ENCODE peak calls at places on chromosomes 2 and 18, in four cellular contexts. S is neuronal stem cell, E is H1, M is mesendoderm. A is an unnamed sample.

GRCh38 chr2:27214936-27215335 is 2.2 kb upstream of the CAD start:
- DNase-seq in E (no peak), S (no peak), M (no peak), A (no peak)

GRCh38 chr2:157194844-157195243 is 62.7 kb upstream of the GALNT5 start:
- DNase-seq in E (no peak), S (no peak), M (no peak), A (no peak)

GRCh38 chr18:34493566-34494358 is 216.3 kb upstream of the DTNA start:
- DNase-seq in E (no peak), S (peak; percentile 40), M (peak; percentile 82), A (no peak)

GRCh38 chr2:7452110-7452851 is 535.1 kb downstream of the RNF144A start:
- DNase-seq in M (peak; percentile 43), E (no peak), S (no peak), A (no peak)

GRCh38 chr2:108377815-108378630 is at the start of gene SULT1C4:
- DNase-seq in E (no peak), M (peak; percentile 49), S (peak; percentile 64), A (peak; percentile 66)

GRCh38 chr2:238169708-238170251 is 11.0 kb downstream of the ERFE start:
- DNase-seq in E (no peak), S (no peak), M (no peak), A (peak; percentile 98)

GRCh38 chr2:8388779-8389178 is 293.1 kb upstream of the ID2 start:
- DNase-seq in S (no peak), E (no peak), M (no peak), A (no peak)

GRCh38 chr18:63881851-63882250 is 5.7 kb upstream of the SERPINB2 start:
- DNase-seq in M (no peak), S (no peak), E (no peak), A (peak; percentile 65)

GRCh38 chr2:68167186-68167585 is 9.5 kb downstream of the PNO1 start:
- DNase-seq in E (no peak), S (no peak), M (no peak), A (peak; percentile 50)

GRCh38 chr2:120283649-120284048 is 31.0 kb downstream of the RALB start:
- DNase-seq in E (no peak), M (peak; percentile 77), S (no peak), A (peak; percentile 63)

GRCh38 chr2:237143676-237144440 is 58.2 kb downstream of the COPS8 start:
- DNase-seq in S (no peak), M (no peak), E (no peak), A (peak; percentile 67)

GRCh38 chr2:137178955-137179377 is 413.6 kb downstream of the THSD7B start:
- DNase-seq in M (peak; percentile 25), S (no peak), E (no peak), A (no peak)

GRCh38 chr2:15584767-15585469 is 6.8 kb upstream of the DDX1 start:
- DNase-seq in S (no peak), M (no peak), E (no peak), A (peak; percentile 24)

GRCh38 chr2:15939854-15940660 is at the start of gene MYCN:
- DNase-seq in M (peak; percentile 98), S (peak; percentile 92), E (peak; percentile 74), A (no peak)

GRCh38 chr2:15860760-15861159 is 79.6 kb upstream of the MYCN start:
- DNase-seq in M (peak; percentile 11), E (no peak), S (no peak), A (no peak)

GRCh38 chr2:97983134-97983533 is 12.6 kb downstream of the TMEM131 start:
- DNase-seq in S (no peak), M (peak; percentile 55), E (no peak), A (no peak)

GRCh38 chr2:45190481-45190880 is 181.2 kb upstream of the SIX2 start:
- DNase-seq in M (peak; percentile 18), S (no peak), E (no peak), A (peak; percentile 69)

GRCh38 chr2:54535599-54536195 is 79.6 kb downstream of the SPTBN1 start:
- DNase-seq in E (no peak), S (no peak), M (no peak), A (no peak)

GRCh38 chr2:6667326-6667725 is 198.4 kb downstream of the CMPK2 start:
- DNase-seq in M (no peak), E (no peak), S (no peak), A (peak; percentile 7)

GRCh38 chr2:52877703-52878102 is 889.9 kb upstream of the CHAC2 start:
- DNase-seq in S (no peak), M (no peak), E (no peak), A (peak; percentile 81)

GRCh38 chr2:165957030-165957675 is 3.6 kb upstream of the TTC21B start:
- DNase-seq in E (no peak), S (no peak), M (no peak), A (no peak)

GRCh38 chr2:75810931-75811330 is 100.2 kb upstream of the GCFC2 start:
- DNase-seq in M (no peak), E (no peak), S (no peak), A (no peak)

GRCh38 chr2:233331536-233331935 is 22.8 kb upstream of the DGKD start:
- DNase-seq in E (no peak), M (no peak), S (no peak), A (no peak)

GRCh38 chr2:104872034-104872865 is 18.3 kb downstream of the POU3F3 start:
- DNase-seq in S (peak; percentile 37), E (no peak), M (peak; percentile 64), A (no peak)

GRCh38 chr2:47088371-47089082 is 66.6 kb downstream of the STPG4 start:
- DNase-seq in E (no peak), M (peak; percentile 91), S (no peak), A (peak; percentile 56)

GRCh38 chr18:24754572-24754971 is 294.1 kb downstream of the HRH4 start:
- DNase-seq in S (no peak), M (no peak), E (no peak), A (peak; percentile 52)

GRCh38 chr2:132253496-132254305 is 91.9 kb upstream of the ANKRD30BL start:
- DNase-seq in M (no peak), E (no peak), S (no peak), A (no peak)

GRCh38 chr2:98931596-98931995 is 4.4 kb downstream of the CRACDL start:
- DNase-seq in E (no peak), M (no peak), S (no peak), A (no peak)

GRCh38 chr2:133438026-133438425 is 130.2 kb downstream of the NCKAP5 start:
- DNase-seq in E (no peak), S (no peak), M (no peak), A (no peak)

GRCh38 chr2:7752291-7752690 is 835.1 kb downstream of the RNF144A start:
- DNase-seq in S (no peak), E (no peak), M (no peak), A (no peak)

GRCh38 chr2:68689553-68690537 is 44.8 kb upstream of the ARHGAP25 start:
- DNase-seq in S (no peak), E (no peak), M (peak; percentile 72), A (no peak)

GRCh38 chr18:45221363-45221762 is 393.9 kb upstream of the SLC14A2 start:
- DNase-seq in M (no peak), E (no peak), S (no peak), A (peak; percentile 37)

GRCh38 chr2:191215666-191216065 is 29.5 kb upstream of the MYO1B start:
- DNase-seq in S (no peak), E (no peak), M (no peak), A (no peak)

GRCh38 chr2:191218292-191218898 is 26.8 kb upstream of the MYO1B start:
- DNase-seq in M (peak; percentile 93), S (peak; percentile 71), E (peak; percentile 57), A (peak; percentile 92)

GRCh38 chr2:191220671-191221070 is 24.5 kb upstream of the MYO1B start:
- DNase-seq in E (no peak), S (no peak), M (no peak), A (no peak)

GRCh38 chr2:191215205-191215604 is 30.0 kb upstream of the MYO1B start:
- DNase-seq in E (no peak), S (no peak), M (no peak), A (no peak)

DNA sequence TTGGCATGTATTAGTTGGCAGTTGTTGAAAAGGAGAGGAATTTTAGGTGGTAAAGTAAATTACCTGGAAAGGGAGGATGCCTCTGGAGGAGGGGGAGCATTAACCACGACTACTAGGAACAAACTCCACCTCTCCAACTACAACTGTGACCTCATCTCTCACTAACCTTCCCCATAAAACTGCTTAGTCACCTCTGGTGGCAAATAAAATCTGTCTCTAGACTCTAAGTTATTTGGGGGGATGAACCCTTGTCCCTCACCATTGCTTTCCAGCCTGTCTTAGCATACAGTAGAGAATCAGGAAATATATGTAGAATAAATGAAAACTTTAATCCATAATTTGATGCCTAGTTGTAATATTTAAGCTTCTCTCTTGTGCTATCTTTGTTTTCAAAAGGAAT is 27.6 kb upstream of the MYO1B start:
- DNase-seq in M (peak; percentile 89), S (no peak), E (no peak), A (peak; percentile 76)
- H3K4me3 ChIP-seq in M (no peak overlapping the region), S (no peak overlapping the region), E (no peak overlapping the region), A (no peak overlapping the region)

GRCh38 chr2:168529900-168530561 is 74.0 kb downstream of the CERS6 start:
- DNase-seq in M (peak; percentile 31), E (no peak), S (no peak), A (no peak)
- H4K8ac ChIP-seq in M (no peak overlapping the region), E (no peak overlapping the region), S (no peak overlapping the region), A (no peak overlapping the region)

GRCh38 chr2:176122266-176122632 is 270 bp upstream of the HOXD9 start:
- DNase-seq in E (no peak), S (no peak), M (no peak), A (no peak)
- H3K4me3 ChIP-seq in E (peak overlapping the region; percentile 26), S (peak overlapping the region; percentile 36), M (no peak overlapping the region), A (no peak overlapping the region)

DNA sequence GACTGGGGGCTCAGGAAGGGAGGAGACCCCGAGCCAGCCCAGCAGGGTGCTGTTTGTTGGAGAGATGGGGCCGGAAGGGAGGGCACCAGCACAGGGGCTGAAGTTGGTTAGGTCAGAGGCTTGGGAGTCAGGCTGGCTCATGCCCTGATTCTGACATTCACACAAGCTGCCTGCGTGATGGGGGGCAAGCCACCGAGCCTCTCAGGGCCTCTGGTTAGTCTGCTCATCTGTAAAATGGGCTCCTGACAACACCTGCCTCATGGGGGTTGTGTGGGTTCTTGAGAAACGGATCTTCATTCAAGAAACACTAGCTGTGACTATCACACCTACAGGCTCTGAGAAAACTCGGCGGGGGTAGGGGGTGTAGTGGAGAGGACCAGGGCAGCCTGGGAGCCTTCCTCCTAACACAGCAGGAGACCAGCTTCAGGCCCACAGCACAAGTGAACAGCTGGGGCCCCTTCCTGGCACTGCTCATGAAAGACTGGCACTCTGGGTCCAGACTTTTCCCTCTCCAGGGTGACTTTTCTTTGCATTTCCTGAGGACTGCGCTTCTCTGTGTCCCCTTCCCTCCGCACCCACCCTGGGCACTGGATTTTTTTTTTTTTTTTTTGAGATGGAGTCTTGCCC is 7.0 kb upstream of the SEMA4C start:
- DNase-seq in E (no peak), M (no peak), S (no peak), A (no peak)
- H4K8ac ChIP-seq in E (no peak overlapping the region), M (no peak overlapping the region), S (no peak overlapping the region), A (no peak overlapping the region)